ENCODE peak calls at places on chromosomes 16 and 17, in five cellular contexts. W is NCI-H2171, C is progenitor cell of endocrine pancreas, R is lung, S is adrenal gland. D is an unnamed sample.

GRCh38 chr17:50213026-50214015 is 11.9 kb upstream of the COL1A1 start:
- DNase-seq in C (no peak), R (no peak), W (no peak), S (no peak), D (no peak)

GRCh38 chr16:83433201-83433600 is 374.6 kb upstream of the HSBP1 start:
- DNase-seq in R (no peak), W (no peak), S (no peak), C (no peak), D (no peak)

GRCh38 chr16:17358846-17359245 is 111.9 kb downstream of the XYLT1 start:
- DNase-seq in W (no peak), R (no peak), C (no peak), S (no peak), D (no peak)

GRCh38 chr16:61128545-61129323 is 907.5 kb downstream of the CDH8 start:
- DNase-seq in R (no peak), S (no peak), W (no peak), C (no peak), D (peak; percentile 81)

GRCh38 chr16:4706871-4707270 is 13.5 kb downstream of the NUDT16L1 start:
- DNase-seq in S (no peak), C (no peak), R (no peak), W (no peak), D (peak; percentile 46)

GRCh38 chr16:71364306-71364705 is 5.8 kb downstream of the CALB2 start:
- DNase-seq in S (no peak), W (no peak), C (no peak), R (no peak), D (no peak)

GRCh38 chr16:62738631-62739030 is 702.4 kb upstream of the CDH8 start:
- DNase-seq in W (no peak), C (no peak), R (no peak), S (no peak), D (no peak)

GRCh38 chr16:24070851-24071250 is 185.3 kb upstream of the CACNG3 start:
- DNase-seq in W (no peak), R (no peak), C (peak; percentile 21), S (peak; percentile 58), D (no peak)

GRCh38 chr17:66386789-66387351 is 84.5 kb downstream of the PRKCA start:
- DNase-seq in W (no peak), C (no peak), R (no peak), S (no peak), D (no peak)

GRCh38 chr17:79834575-79835469 is 4.4 kb downstream of the CBX4 start:
- DNase-seq in R (no peak), W (no peak), C (no peak), S (peak; percentile 56), D (no peak)